ENCODE peak calls at places on chromosomes 6 and 20, in five cellular contexts. Y is effector memory CD4-positive, alpha-beta T cell; R is PC-9; M is MG63; J is fibroblast of lung. X is an unnamed sample.

GRCh38 chr6:39428152-39428551 is 105.7 kb upstream of the KCNK16 start:
- DNase-seq in Y (no peak), R (no peak), M (no peak), J (no peak), X (no peak)

GRCh38 chr6:45420909-45421699 is 43.4 kb upstream of the SUPT3H start:
- DNase-seq in Y (no peak), R (no peak), M (no peak), J (peak), X (no peak)

GRCh38 chr6:98156580-98156979 is 677.8 kb upstream of the POU3F2 start:
- DNase-seq in Y (no peak), R (no peak), M (no peak), J (no peak), X (no peak)

GRCh38 chr6:136613477-136613876 is 63.3 kb upstream of the MAP7 start:
- DNase-seq in Y (no peak), R (no peak), M (peak), J (no peak), X (no peak)

GRCh38 chr6:167750956-167751358 is 75.8 kb upstream of the AFDN start:
- DNase-seq in Y (no peak), R (peak), M (no peak), J (no peak), X (no peak)

GRCh38 chr6:28542440-28543293 is 17.0 kb downstream of the GPX5 start:
- DNase-seq in Y (no peak), R (peak), M (peak), J (peak), X (peak)

GRCh38 chr6:24140572-24140971 is 14.6 kb downstream of the NRSN1 start:
- DNase-seq in Y (no peak), R (no peak), M (no peak), J (no peak), X (no peak)

GRCh38 chr20:43922614-43923013 is 8.0 kb downstream of the TOX2 start:
- DNase-seq in Y (no peak), R (no peak), M (no peak), J (no peak), X (no peak)

GRCh38 chr6:73866305-73866704 is 170.3 kb downstream of the CD109 start:
- DNase-seq in Y (no peak), R (no peak), M (no peak), J (no peak), X (no peak)

GRCh38 chr6:111592726-111593515 is 12.8 kb downstream of the TRAF3IP2 start:
- DNase-seq in Y (no peak), R (no peak), M (no peak), J (no peak), X (peak)

GRCh38 chr20:35012227-35013069 is 56.8 kb downstream of the MYH7B start:
- DNase-seq in Y (no peak), R (no peak), M (no peak), J (peak), X (peak)

GRCh38 chr6:3939964-3940363 is 90.8 kb downstream of the FAM50B start:
- DNase-seq in Y (no peak), R (no peak), M (no peak), J (peak), X (no peak)

GRCh38 chr6:163751032-163751525 is 336.6 kb downstream of the QKI start:
- DNase-seq in Y (no peak), R (no peak), M (no peak), J (no peak), X (no peak)

GRCh38 chr6:45961125-45961524 is 54.5 kb downstream of the CLIC5 start:
- DNase-seq in Y (no peak), R (no peak), M (no peak), J (peak), X (no peak)

GRCh38 chr6:33607784-33608161 is 13.3 kb upstream of the ITPR3 start:
- DNase-seq in Y (no peak), R (no peak), M (no peak), J (no peak), X (no peak)

GRCh38 chr6:14178083-14178445 is 60.5 kb downstream of the CD83 start:
- DNase-seq in Y (no peak), R (no peak), M (no peak), J (no peak), X (no peak)

GRCh38 chr20:41049451-41049850 is 20.8 kb downstream of the TOP1 start:
- DNase-seq in Y (no peak), R (no peak), M (no peak), J (no peak), X (peak)
- H3K4me3 ChIP-seq in Y (no peak), R (no peak), M (no peak), J (no peak), X (no peak)

DNA sequence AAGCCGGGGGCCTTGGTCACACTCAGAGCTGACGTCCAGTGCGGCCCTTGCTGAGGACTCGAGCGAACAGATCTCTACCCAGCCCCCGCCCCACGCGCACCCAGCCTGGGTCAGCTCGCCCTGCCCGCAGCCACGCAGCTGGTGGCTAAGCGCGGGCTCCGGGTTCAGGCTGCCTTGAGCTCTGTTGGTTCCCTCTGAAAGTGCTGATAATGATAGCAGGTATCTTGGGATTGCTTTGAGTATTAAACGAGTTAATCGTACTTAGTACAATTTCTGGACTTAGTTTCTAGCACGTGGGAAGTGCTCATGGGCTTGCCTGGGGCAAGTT is 88.1 kb upstream of the TGM3 start:
- DNase-seq in Y (no peak), R (no peak), M (no peak), J (no peak), X (no peak)
- H3K4me3 ChIP-seq in Y (peak), R (no peak), M (peak), J (peak), X (no peak)

DNA sequence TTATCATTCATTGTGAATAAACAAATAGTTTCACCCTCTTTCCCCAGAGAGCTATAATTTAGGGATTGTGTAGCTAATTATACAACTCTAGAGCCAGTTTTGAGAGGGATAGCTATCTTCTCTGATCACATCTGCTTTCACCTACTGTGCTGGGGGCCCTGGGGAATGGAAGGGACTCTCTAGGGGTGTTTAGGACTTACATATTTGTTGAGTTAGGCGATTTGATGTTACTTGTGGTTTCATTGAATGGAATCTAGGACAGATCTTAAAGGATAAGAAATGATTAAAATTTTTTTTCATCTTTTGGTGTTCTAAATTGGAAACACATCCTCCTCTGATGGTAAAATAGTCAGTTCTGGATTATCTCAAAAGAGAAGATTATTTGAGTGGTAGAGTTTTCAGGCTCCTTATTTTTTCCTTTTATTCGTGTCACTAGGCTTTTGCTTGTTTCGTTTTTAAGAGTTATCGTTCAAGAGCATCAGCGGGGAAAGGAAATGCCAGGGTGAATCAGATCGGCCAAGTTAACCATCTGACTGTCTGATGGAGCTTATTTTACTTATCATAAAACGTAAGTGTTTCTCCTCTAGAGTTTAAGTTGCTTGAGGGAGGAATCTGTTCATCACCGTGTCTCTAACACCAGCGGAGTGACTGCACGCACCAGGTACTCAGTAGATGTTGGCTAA is 236.7 kb downstream of the FARS2 start:
- DNase-seq in Y (no peak), R (no peak), M (peak), J (peak), X (no peak)
- H3K4me3 ChIP-seq in Y (no peak), R (no peak), M (no peak), J (no peak), X (no peak)

GRCh38 chr6:154996841-154997311 is 1.8 kb downstream of the TIAM2 start:
- DNase-seq in Y (no peak), R (peak), M (no peak), J (no peak), X (no peak)
- H3K4me3 ChIP-seq in Y (no peak), R (peak), M (no peak), J (peak), X (no peak)

GRCh38 chr20:32019563-32020463 is 9.6 kb downstream of the CCM2L start:
- DNase-seq in Y (no peak), R (no peak), M (no peak), J (no peak), X (peak)

GRCh38 chr20:32021091-32021490 is 10.9 kb downstream of the CCM2L start:
- DNase-seq in Y (no peak), R (no peak), M (no peak), J (no peak), X (no peak)

GRCh38 chr20:32018269-32019155 is 8.3 kb downstream of the CCM2L start:
- DNase-seq in Y (peak), R (peak), M (peak), J (no peak), X (peak)

GRCh38 chr20:32017711-32018251 is 7.5 kb downstream of the CCM2L start:
- DNase-seq in Y (no peak), R (peak), M (no peak), J (no peak), X (peak)

DNA sequence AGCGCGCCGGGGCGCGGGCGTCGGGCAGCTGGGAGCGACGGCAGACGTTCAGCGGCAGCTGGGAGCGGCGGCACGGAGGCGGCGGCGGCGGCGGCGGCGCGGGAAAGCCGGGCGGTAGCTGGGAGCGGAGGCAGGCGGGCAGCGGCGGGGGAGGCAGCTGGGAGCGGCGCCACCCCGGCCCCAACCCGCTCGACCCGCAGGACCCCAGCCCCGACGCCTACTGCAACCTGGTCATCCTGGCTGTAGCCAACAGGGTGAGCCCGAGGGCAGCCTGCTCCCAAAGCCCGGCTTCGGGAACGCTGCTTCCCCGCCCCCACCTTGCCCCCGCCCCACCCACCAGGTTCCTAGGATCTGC is 8.9 kb downstream of the CCM2L start:
- DNase-seq in Y (no peak), R (no peak), M (peak), J (no peak), X (peak)
- H3K4me3 ChIP-seq in Y (no peak), R (no peak), M (no peak), J (no peak), X (peak)